ENCODE peak calls at places on chromosomes 5 and 9, in four cellular contexts. I, V, S and N are unnamed samples.

GRCh38 chr9:83999141-83999918 is 18.7 kb downstream of the RMI1 start:
- DNase-seq in I (no peak), V (no peak), S (no peak), N (no peak)

GRCh38 chr9:127644943-127645342 is 32.9 kb downstream of the STXBP1 start:
- DNase-seq in I (no peak), V (no peak), S (no peak), N (no peak)

GRCh38 chr5:8750100-8750499 is 795.8 kb downstream of the SEMA5A start:
- DNase-seq in I (no peak), V (no peak), S (no peak), N (no peak)

GRCh38 chr9:133506653-133507038 is 18.1 kb downstream of the MYMK start:
- DNase-seq in I (no peak), V (peak; percentile 38), S (peak; percentile 72), N (peak; percentile 59)

GRCh38 chr9:129487307-129487657 is 133.6 kb downstream of the C9orf50 start:
- DNase-seq in I (no peak), V (no peak), S (no peak), N (no peak)

GRCh38 chr5:111948517-111948916 is 191.5 kb upstream of the NREP start:
- DNase-seq in I (no peak), V (peak; percentile 73), S (no peak), N (peak; percentile 45)

GRCh38 chr9:126615251-126615790 is 1.6 kb downstream of the LMX1B start:
- DNase-seq in I (peak; percentile 20), V (no peak), S (peak; percentile 27), N (no peak)

GRCh38 chr9:93466416-93467061 is 13.2 kb upstream of the FAM120AOS start:
- DNase-seq in I (no peak), V (no peak), S (no peak), N (no peak)

GRCh38 chr5:163622796-163623195 is 117.4 kb downstream of the MAT2B start:
- DNase-seq in I (no peak), V (no peak), S (no peak), N (no peak)

GRCh38 chr5:176781638-176782570 is 28.5 kb upstream of the UNC5A start:
- DNase-seq in I (no peak), V (no peak), S (no peak), N (no peak)

GRCh38 chr9:83572524-83572923 is 34.3 kb upstream of the FRMD3 start:
- DNase-seq in I (peak; percentile 17), V (peak; percentile 38), S (peak; percentile 28), N (peak; percentile 60)

GRCh38 chr5:154519375-154519774 is 41.3 kb upstream of the HAND1 start:
- DNase-seq in I (no peak), V (peak; percentile 29), S (no peak), N (peak; percentile 92)

GRCh38 chr5:133387621-133388020 is 224.7 kb downstream of the FSTL4 start:
- DNase-seq in I (no peak), V (no peak), S (no peak), N (no peak)

GRCh38 chr5:160165137-160166068 is 46.2 kb upstream of the PWWP2A start:
- DNase-seq in I (no peak), V (peak; percentile 97), S (peak; percentile 79), N (peak; percentile 98)

GRCh38 chr9:92648447-92649406 is 21.2 kb downstream of the IPPK start:
- DNase-seq in I (no peak), V (no peak), S (no peak), N (no peak)

GRCh38 chr9:112887377-112887776 is 3.3 kb downstream of the SLC46A2 start:
- DNase-seq in I (peak; percentile 14), V (no peak), S (peak; percentile 19), N (no peak)

GRCh38 chr9:10268500-10269485 is 344.0 kb downstream of the PTPRD start:
- DNase-seq in I (peak; percentile 13), V (no peak), S (no peak), N (peak; percentile 59)

GRCh38 chr5:135741040-135741439 is 93.4 kb upstream of the SLC25A48 start:
- DNase-seq in I (no peak), V (no peak), S (no peak), N (no peak)

GRCh38 chr5:43042626-43043399 is 2.7 kb upstream of the ANXA2R start:
- DNase-seq in I (peak; percentile 89), V (no peak), S (peak; percentile 67), N (no peak)

GRCh38 chr5:1410156-1411014 is 34.9 kb downstream of the SLC6A3 start:
- DNase-seq in I (no peak), V (no peak), S (no peak), N (no peak)

GRCh38 chr9:70031141-70031545 is 12.5 kb upstream of the MAMDC2 start:
- DNase-seq in I (no peak), V (no peak), S (no peak), N (peak; percentile 84)